ENCODE peak calls at places on chromosomes 2 and 18, in seven cellular contexts. G, Z, E, H, T, M and W are unnamed samples.

GRCh38 chr2:187982668-187983067 is 309.0 kb upstream of the GULP1 start:
- DNase-seq in G (no peak), Z (peak; percentile 100), E (peak; percentile 75), H (no peak), T (peak; percentile 86), M (peak; percentile 86), W (no peak)

GRCh38 chr2:218964041-218964771 is 4.7 kb downstream of the CDK5R2 start:
- DNase-seq in G (no peak), Z (no peak), E (no peak), H (no peak), T (peak; percentile 82), M (peak; percentile 95), W (no peak)

GRCh38 chr2:121376851-121377250 is 91.8 kb upstream of the TFCP2L1 start:
- DNase-seq in G (no peak), Z (no peak), E (no peak), H (no peak), T (peak; percentile 40), M (peak; percentile 77), W (no peak)

GRCh38 chr18:13051950-13052349 is 60.8 kb downstream of the CEP192 start:
- DNase-seq in G (no peak), Z (peak; percentile 96), E (no peak), H (no peak), T (no peak), M (peak; percentile 12), W (no peak)

GRCh38 chr2:62250239-62250638 is 54.3 kb downstream of the B3GNT2 start:
- DNase-seq in G (no peak), Z (no peak), E (no peak), H (no peak), T (no peak), M (no peak), W (no peak)

GRCh38 chr2:62334440-62335058 is 138.6 kb downstream of the B3GNT2 start:
- DNase-seq in G (no peak), Z (no peak), E (no peak), H (no peak), T (no peak), M (no peak), W (no peak)

GRCh38 chr2:60148717-60149116 is 404.7 kb downstream of the BCL11A start:
- DNase-seq in G (no peak), Z (peak; percentile 66), E (no peak), H (no peak), T (no peak), M (no peak), W (no peak)

GRCh38 chr2:83103602-83104001 is 1355.5 kb downstream of the SUCLG1 start:
- DNase-seq in G (no peak), Z (no peak), E (peak; percentile 62), H (no peak), T (peak; percentile 93), M (peak; percentile 88), W (no peak)